ENCODE peak calls at places on chromosomes 12 and 14, in six cellular contexts. One of them, this sample, is unnamed.

GRCh38 chr12:24231298-24231697 is 281.8 kb upstream of the SOX5 start:
- DNase-seq in T-helper 2 cell: no peak
- DNase-seq in foreskin fibroblast: no peak
- DNase-seq in HEK293T: no peak
- DNase-seq in HFF-Myc: no peak
- DNase-seq in NCI-H187: no peak
- DNase-seq in this sample: no peak

GRCh38 chr12:4031703-4032291 is 158.6 kb upstream of the PARP11 start:
- DNase-seq in NCI-H187: no peak
- DNase-seq in HFF-Myc: no peak
- DNase-seq in T-helper 2 cell: no peak
- DNase-seq in HEK293T: no peak
- DNase-seq in foreskin fibroblast: peak; percentile 29
- DNase-seq in this sample: no peak

GRCh38 chr12:1020389-1020788 is 29.4 kb downstream of the ERC1 start:
- DNase-seq in NCI-H187: no peak
- DNase-seq in T-helper 2 cell: no peak
- DNase-seq in HFF-Myc: no peak
- DNase-seq in HEK293T: no peak
- DNase-seq in foreskin fibroblast: no peak
- DNase-seq in this sample: no peak

GRCh38 chr14:34981743-34982420 is 910 bp upstream of the SRP54 start:
- DNase-seq in foreskin fibroblast: peak; percentile 67
- DNase-seq in HFF-Myc: no peak
- DNase-seq in NCI-H187: peak; percentile 71
- DNase-seq in HEK293T: peak; percentile 9
- DNase-seq in T-helper 2 cell: peak; percentile 33
- DNase-seq in this sample: no peak

GRCh38 chr12:30965613-30965985 is 39.1 kb downstream of the TSPAN11 start:
- DNase-seq in T-helper 2 cell: no peak
- DNase-seq in foreskin fibroblast: no peak
- DNase-seq in HEK293T: no peak
- DNase-seq in HFF-Myc: no peak
- DNase-seq in NCI-H187: no peak
- DNase-seq in this sample: no peak

GRCh38 chr12:54631988-54632728 is 2.5 kb downstream of the LACRT start:
- DNase-seq in NCI-H187: no peak
- DNase-seq in HFF-Myc: no peak
- DNase-seq in HEK293T: peak; percentile 28
- DNase-seq in T-helper 2 cell: no peak
- DNase-seq in foreskin fibroblast: no peak
- DNase-seq in this sample: no peak

GRCh38 chr14:75835156-75836141 is 146.3 kb downstream of the TGFB3 start:
- DNase-seq in NCI-H187: no peak
- DNase-seq in HFF-Myc: no peak
- DNase-seq in T-helper 2 cell: no peak
- DNase-seq in HEK293T: no peak
- DNase-seq in foreskin fibroblast: no peak
- DNase-seq in this sample: no peak

GRCh38 chr12:84738481-84738972 is 174.1 kb downstream of the SLC6A15 start:
- DNase-seq in foreskin fibroblast: peak; percentile 87
- DNase-seq in HFF-Myc: peak; percentile 71
- DNase-seq in NCI-H187: no peak
- DNase-seq in T-helper 2 cell: no peak
- DNase-seq in HEK293T: no peak
- DNase-seq in this sample: no peak

GRCh38 chr12:3045989-3046388 is 31.2 kb upstream of the TSPAN9 start:
- DNase-seq in HEK293T: no peak
- DNase-seq in T-helper 2 cell: no peak
- DNase-seq in HFF-Myc: no peak
- DNase-seq in NCI-H187: no peak
- DNase-seq in foreskin fibroblast: no peak
- DNase-seq in this sample: no peak

GRCh38 chr14:91078095-91078737 is 17.8 kb upstream of the RPS6KA5 start:
- DNase-seq in HEK293T: no peak
- DNase-seq in HFF-Myc: no peak
- DNase-seq in foreskin fibroblast: no peak
- DNase-seq in NCI-H187: no peak
- DNase-seq in T-helper 2 cell: peak; percentile 11
- DNase-seq in this sample: no peak

GRCh38 chr14:86003998-86004397 is 474.1 kb downstream of the FLRT2 start:
- DNase-seq in HEK293T: no peak
- DNase-seq in NCI-H187: no peak
- DNase-seq in T-helper 2 cell: no peak
- DNase-seq in foreskin fibroblast: peak; percentile 44
- DNase-seq in HFF-Myc: no peak
- DNase-seq in this sample: no peak

GRCh38 chr12:88600272-88600671 is 20.0 kb upstream of the KITLG start:
- DNase-seq in HEK293T: no peak
- DNase-seq in NCI-H187: no peak
- DNase-seq in T-helper 2 cell: no peak
- DNase-seq in foreskin fibroblast: peak; percentile 94
- DNase-seq in HFF-Myc: peak; percentile 52
- DNase-seq in this sample: no peak

GRCh38 chr12:7601407-7601806 is 64.3 kb downstream of the APOBEC1 start:
- DNase-seq in HFF-Myc: no peak
- DNase-seq in T-helper 2 cell: no peak
- DNase-seq in foreskin fibroblast: no peak
- DNase-seq in NCI-H187: no peak
- DNase-seq in HEK293T: no peak
- DNase-seq in this sample: no peak

GRCh38 chr12:108337235-108338223 is 1.6 kb downstream of the CMKLR1 start:
- DNase-seq in T-helper 2 cell: no peak
- DNase-seq in HFF-Myc: no peak
- DNase-seq in foreskin fibroblast: peak; percentile 6
- DNase-seq in HEK293T: peak; percentile 60
- DNase-seq in NCI-H187: no peak
- DNase-seq in this sample: no peak

GRCh38 chr12:24820872-24821271 is 128.0 kb downstream of the BCAT1 start:
- DNase-seq in foreskin fibroblast: peak; percentile 20
- DNase-seq in HEK293T: no peak
- DNase-seq in NCI-H187: no peak
- DNase-seq in HFF-Myc: no peak
- DNase-seq in T-helper 2 cell: no peak
- DNase-seq in this sample: no peak

GRCh38 chr12:87439990-87440827 is 589.0 kb downstream of the C12orf50 start:
- DNase-seq in HEK293T: no peak
- DNase-seq in HFF-Myc: peak; percentile 4
- DNase-seq in NCI-H187: no peak
- DNase-seq in T-helper 2 cell: no peak
- DNase-seq in foreskin fibroblast: peak; percentile 75
- DNase-seq in this sample: peak; percentile 29

GRCh38 chr14:23125933-23126524 is 7.0 kb upstream of the CEBPE start:
- DNase-seq in HFF-Myc: no peak
- DNase-seq in NCI-H187: no peak
- DNase-seq in foreskin fibroblast: no peak
- DNase-seq in HEK293T: no peak
- DNase-seq in T-helper 2 cell: no peak
- DNase-seq in this sample: no peak

GRCh38 chr14:78605065-78605762 is 435.0 kb downstream of the NRXN3 start:
- DNase-seq in NCI-H187: no peak
- DNase-seq in T-helper 2 cell: no peak
- DNase-seq in HFF-Myc: no peak
- DNase-seq in HEK293T: no peak
- DNase-seq in foreskin fibroblast: peak; percentile 38
- DNase-seq in this sample: no peak

GRCh38 chr12:101539148-101539547 is 55.6 kb upstream of the MYBPC1 start:
- DNase-seq in NCI-H187: no peak
- DNase-seq in HFF-Myc: no peak
- DNase-seq in T-helper 2 cell: no peak
- DNase-seq in HEK293T: no peak
- DNase-seq in foreskin fibroblast: no peak
- DNase-seq in this sample: no peak

GRCh38 chr12:123120452-123121166 is 30.3 kb downstream of the PITPNM2 start:
- DNase-seq in T-helper 2 cell: no peak
- DNase-seq in HFF-Myc: no peak
- DNase-seq in foreskin fibroblast: peak; percentile 74
- DNase-seq in NCI-H187: no peak
- DNase-seq in HEK293T: no peak
- DNase-seq in this sample: no peak

GRCh38 chr12:56749853-56750252 is 2.3 kb downstream of the PRIM1 start:
- DNase-seq in HEK293T: no peak
- DNase-seq in NCI-H187: no peak
- DNase-seq in foreskin fibroblast: no peak
- DNase-seq in T-helper 2 cell: no peak
- DNase-seq in HFF-Myc: no peak
- DNase-seq in this sample: no peak

GRCh38 chr14:61229475-61229888 is 51.7 kb downstream of the TMEM30B start:
- DNase-seq in T-helper 2 cell: no peak
- DNase-seq in HEK293T: peak; percentile 19
- DNase-seq in HFF-Myc: no peak
- DNase-seq in foreskin fibroblast: no peak
- DNase-seq in NCI-H187: peak; percentile 83
- DNase-seq in this sample: no peak

GRCh38 chr14:99590746-99591555 is 13.1 kb downstream of the CCDC85C start:
- DNase-seq in NCI-H187: no peak
- DNase-seq in HEK293T: no peak
- DNase-seq in T-helper 2 cell: no peak
- DNase-seq in foreskin fibroblast: peak; percentile 36
- DNase-seq in HFF-Myc: no peak
- DNase-seq in this sample: no peak

GRCh38 chr14:42013560-42013959 is 406.9 kb downstream of the LRFN5 start:
- DNase-seq in HEK293T: no peak
- DNase-seq in T-helper 2 cell: no peak
- DNase-seq in foreskin fibroblast: no peak
- DNase-seq in NCI-H187: no peak
- DNase-seq in HFF-Myc: no peak
- DNase-seq in this sample: no peak

GRCh38 chr12:94567784-94568183 is 82.6 kb downstream of the TMCC3 start:
- DNase-seq in foreskin fibroblast: no peak
- DNase-seq in T-helper 2 cell: no peak
- DNase-seq in HEK293T: no peak
- DNase-seq in HFF-Myc: no peak
- DNase-seq in NCI-H187: no peak
- DNase-seq in this sample: no peak

GRCh38 chr12:19402743-19403400 is 36.4 kb upstream of the AEBP2 start:
- DNase-seq in T-helper 2 cell: no peak
- DNase-seq in NCI-H187: no peak
- DNase-seq in foreskin fibroblast: peak; percentile 42
- DNase-seq in HEK293T: no peak
- DNase-seq in HFF-Myc: no peak
- DNase-seq in this sample: no peak

GRCh38 chr12:102769323-102769916 is 147.6 kb downstream of the PAH start:
- DNase-seq in foreskin fibroblast: peak; percentile 76
- DNase-seq in NCI-H187: peak; percentile 8
- DNase-seq in HFF-Myc: peak; percentile 46
- DNase-seq in T-helper 2 cell: no peak
- DNase-seq in HEK293T: peak; percentile 52
- DNase-seq in this sample: no peak

GRCh38 chr12:116381240-116381743 is 103.8 kb upstream of the MED13L start:
- DNase-seq in HEK293T: no peak
- DNase-seq in HFF-Myc: no peak
- DNase-seq in T-helper 2 cell: no peak
- DNase-seq in foreskin fibroblast: no peak
- DNase-seq in NCI-H187: no peak
- DNase-seq in this sample: no peak

GRCh38 chr12:117043598-117043901 is 55.7 kb downstream of the TESC start:
- DNase-seq in foreskin fibroblast: no peak
- DNase-seq in T-helper 2 cell: no peak
- DNase-seq in HEK293T: no peak
- DNase-seq in HFF-Myc: no peak
- DNase-seq in NCI-H187: no peak
- DNase-seq in this sample: no peak

GRCh38 chr12:113751513-113751912 is 214.6 kb downstream of the RBM19 start:
- DNase-seq in HEK293T: no peak
- DNase-seq in NCI-H187: no peak
- DNase-seq in foreskin fibroblast: no peak
- DNase-seq in HFF-Myc: no peak
- DNase-seq in T-helper 2 cell: no peak
- DNase-seq in this sample: no peak

GRCh38 chr12:49339464-49339861 is 2.5 kb upstream of the C1QL4 start:
- DNase-seq in T-helper 2 cell: no peak
- DNase-seq in HEK293T: no peak
- DNase-seq in HFF-Myc: no peak
- DNase-seq in NCI-H187: no peak
- DNase-seq in foreskin fibroblast: no peak
- DNase-seq in this sample: no peak

GRCh38 chr12:124277394-124278222 is 17.3 kb upstream of the RFLNA start:
- DNase-seq in T-helper 2 cell: no peak
- DNase-seq in HEK293T: no peak
- DNase-seq in NCI-H187: no peak
- DNase-seq in HFF-Myc: no peak
- DNase-seq in foreskin fibroblast: no peak
- DNase-seq in this sample: no peak

GRCh38 chr14:62002636-62003035 is 240.4 kb downstream of the SNAPC1 start:
- DNase-seq in foreskin fibroblast: peak; percentile 21
- DNase-seq in T-helper 2 cell: no peak
- DNase-seq in NCI-H187: no peak
- DNase-seq in HFF-Myc: no peak
- DNase-seq in HEK293T: no peak
- DNase-seq in this sample: no peak

GRCh38 chr14:103073876-103074698 is 9.9 kb upstream of the LBHD2 start:
- DNase-seq in HFF-Myc: no peak
- DNase-seq in T-helper 2 cell: no peak
- DNase-seq in HEK293T: no peak
- DNase-seq in NCI-H187: no peak
- DNase-seq in foreskin fibroblast: peak; percentile 59
- DNase-seq in this sample: no peak

GRCh38 chr14:88030079-88030478 is 25.1 kb downstream of the GPR65 start:
- DNase-seq in T-helper 2 cell: no peak
- DNase-seq in foreskin fibroblast: no peak
- DNase-seq in HFF-Myc: no peak
- DNase-seq in HEK293T: no peak
- DNase-seq in NCI-H187: no peak
- DNase-seq in this sample: no peak

GRCh38 chr12:19605720-19606119 is 166.4 kb downstream of the AEBP2 start:
- DNase-seq in HEK293T: no peak
- DNase-seq in HFF-Myc: no peak
- DNase-seq in T-helper 2 cell: no peak
- DNase-seq in NCI-H187: no peak
- DNase-seq in foreskin fibroblast: no peak
- DNase-seq in this sample: no peak

This sample was measured in brain pericyte.